ENCODE peak calls at places on chromosomes 4 and X, in eight cellular contexts. J is OCI-LY7, Q is HepG2, G is cardiac muscle cell, V is upper lobe of left lung, E is SK-N-SH, F is tibial nerve, T is keratinocyte. W is an unnamed sample.

GRCh38 chr4:80150387-80151173 is 46.7 kb upstream of the PRDM8 start:
- DNase-seq in J (no peak), T (no peak), Q (no peak), V (no peak), E (no peak), G (no peak), F (no peak), W (no peak)

GRCh38 chr4:93646225-93646930 is 182.2 kb upstream of the ATOH1 start:
- DNase-seq in Q (no peak), J (no peak), T (no peak), G (no peak), V (no peak), E (no peak), F (no peak), W (no peak)

GRCh38 chr4:84503495-84504437 is 4.7 kb upstream of the NKX6-1 start:
- DNase-seq in E (peak), V (no peak), T (no peak), Q (peak), G (peak), J (peak), F (peak), W (no peak)

GRCh38 chr4:159498371-159499115 is 395.7 kb downstream of the RAPGEF2 start:
- DNase-seq in E (no peak), V (no peak), J (no peak), T (no peak), Q (peak), G (no peak), F (no peak), W (no peak)

GRCh38 chrX:50827996-50828395 is 14.0 kb upstream of the SHROOM4 start:
- DNase-seq in F (no peak), J (no peak), V (no peak), T (peak), Q (no peak), G (no peak), E (no peak), W (no peak)

GRCh38 chr4:13705521-13706035 is 78.1 kb upstream of the BOD1L1 start:
- DNase-seq in Q (no peak), J (no peak), G (peak), V (peak), E (peak), F (no peak), T (no peak), W (no peak)

GRCh38 chr4:143721317-143721716 is 20.8 kb upstream of the FREM3 start:
- DNase-seq in E (no peak), G (no peak), V (no peak), T (no peak), Q (no peak), F (no peak), J (no peak), W (no peak)

GRCh38 chr4:147407261-147408045 is 73.4 kb upstream of the EDNRA start:
- DNase-seq in F (no peak), E (no peak), V (no peak), T (no peak), G (no peak), Q (no peak), J (no peak), W (no peak)

GRCh38 chr4:122914292-122914904 is 8.0 kb downstream of the NUDT6 start:
- DNase-seq in V (no peak), G (no peak), T (peak), E (peak), Q (peak), J (peak), F (no peak), W (no peak)

GRCh38 chr4:114807759-114808404 is 209.3 kb downstream of the UGT8 start:
- DNase-seq in F (no peak), J (peak), V (peak), Q (peak), G (peak), T (no peak), E (peak), W (no peak)

GRCh38 chr4:98929341-98930267 is 671 bp upstream of the EIF4E start:
- DNase-seq in F (peak), J (peak), E (peak), T (peak), V (peak), Q (peak), G (no peak), W (peak)

GRCh38 chr4:141807073-141807472 is 170.7 kb downstream of the IL15 start:
- DNase-seq in V (no peak), E (no peak), Q (no peak), T (no peak), F (no peak), J (no peak), G (no peak), W (no peak)

GRCh38 chr4:150573534-150573933 is 8.4 kb upstream of the MAB21L2 start:
- DNase-seq in J (no peak), V (no peak), T (no peak), G (no peak), Q (no peak), F (no peak), E (no peak), W (no peak)

DNA sequence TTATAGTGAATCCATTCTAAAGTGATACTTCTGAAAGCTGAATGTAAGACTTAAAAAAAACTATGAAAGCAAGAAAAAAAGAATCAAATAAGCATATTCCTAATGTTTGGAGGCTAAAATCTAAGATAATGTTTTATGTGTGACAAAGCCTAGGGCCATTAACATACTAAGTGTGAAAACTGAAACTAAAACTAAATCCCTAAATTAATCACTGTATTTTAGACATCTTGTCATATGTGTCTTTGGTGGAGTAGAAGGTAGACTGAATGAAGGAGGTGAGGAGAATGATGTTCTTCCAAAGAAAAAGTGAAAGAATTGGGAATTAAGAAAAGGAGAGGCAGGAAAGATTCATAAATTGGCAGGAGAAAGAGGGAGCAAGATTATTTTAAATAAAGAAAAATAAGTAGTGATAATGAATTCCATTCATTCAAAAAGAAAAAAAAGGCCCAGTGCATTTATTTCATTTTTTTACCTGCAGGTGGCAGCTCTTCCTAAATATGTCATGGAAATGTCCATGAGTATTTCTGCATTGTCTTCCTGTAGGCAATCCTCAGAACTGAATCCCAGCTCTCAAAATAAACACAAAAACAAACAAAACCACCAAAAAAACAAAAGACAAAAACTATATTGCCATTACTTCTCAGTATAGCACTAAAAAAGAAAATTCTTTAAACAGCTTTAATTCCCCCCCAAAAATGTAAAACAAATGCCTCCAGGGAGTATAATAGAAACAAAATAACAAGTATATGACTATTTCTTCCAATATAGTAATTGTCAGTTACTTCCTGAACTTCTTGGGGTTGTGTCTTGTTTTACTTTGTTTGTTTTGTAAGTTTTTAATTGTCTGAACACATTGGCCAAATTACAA is 17.0 kb upstream of the AP1AR start:
- DNase-seq in T (no peak), V (no peak), F (no peak), J (peak), E (peak), Q (peak), G (peak), W (no peak)
- TF ChIP-seq CTCF in T (no peak), V (peak), F (peak), J (peak), E (peak), Q (peak), G (peak), W (no peak)

DNA sequence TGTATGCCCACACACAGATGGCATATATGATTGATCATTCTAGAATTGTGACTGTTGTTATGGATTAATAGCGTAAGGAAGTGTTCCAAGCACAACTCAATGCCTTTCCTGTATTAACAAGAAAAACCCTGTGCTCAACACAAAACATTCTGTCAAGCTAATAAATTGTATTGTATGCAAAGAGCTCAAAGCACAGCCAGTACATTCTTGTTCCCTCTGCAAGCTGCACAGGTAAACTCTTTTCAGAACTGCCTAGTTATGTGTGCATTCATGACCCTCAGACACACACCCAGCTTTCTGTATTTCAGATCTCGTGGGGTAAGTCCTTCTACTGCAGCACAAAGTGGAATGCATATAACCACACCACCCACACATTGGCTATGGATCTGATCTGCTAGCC is 34.3 kb upstream of the BANK1 start:
- DNase-seq in T (no peak), J (no peak), V (no peak), G (no peak), Q (no peak), E (no peak), F (no peak), W (no peak)
- H3K27ac ChIP-seq in T (no peak), J (no peak), V (no peak), G (no peak), Q (no peak), E (no peak), F (no peak), W (no peak)

DNA sequence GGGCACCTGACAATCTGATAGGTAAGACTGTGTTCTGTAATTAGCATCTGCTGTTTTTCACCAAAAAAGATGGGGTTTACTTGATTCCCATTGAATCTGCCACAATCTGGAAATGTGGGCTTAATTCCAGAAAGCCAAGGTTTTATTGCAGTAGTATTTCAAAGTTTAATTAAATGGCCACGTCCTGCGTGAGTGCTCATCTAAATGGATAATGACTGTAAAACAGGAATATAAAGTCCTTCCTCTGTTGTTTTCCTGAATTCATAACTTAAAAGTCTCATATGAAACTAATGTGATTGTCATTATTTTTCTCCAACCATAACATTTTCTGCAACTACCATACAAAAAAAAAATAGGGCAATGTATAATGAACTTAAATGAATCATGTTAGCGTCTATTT is 2.4 kb downstream of the PGM2 start:
- DNase-seq in Q (no peak), T (no peak), V (no peak), J (no peak), G (no peak), F (no peak), E (no peak), W (no peak)
- H3K4me3 ChIP-seq in Q (no peak), T (no peak), V (no peak), J (peak), G (no peak), F (no peak), E (no peak), W (no peak)

GRCh38 chr4:17336524-17336941 is 175.4 kb downstream of the QDPR start:
- DNase-seq in F (no peak), G (no peak), T (no peak), E (no peak), Q (peak), J (peak), V (no peak), W (no peak)

GRCh38 chr4:17336069-17336468 is 175.8 kb downstream of the QDPR start:
- DNase-seq in Q (no peak), E (no peak), V (no peak), G (no peak), J (no peak), F (no peak), T (no peak), W (no peak)

GRCh38 chr4:17335371-17335770 is 176.5 kb downstream of the QDPR start:
- DNase-seq in J (no peak), G (no peak), E (no peak), V (no peak), F (no peak), T (no peak), Q (no peak), W (no peak)

GRCh38 chr4:17336986-17337385 is 174.9 kb downstream of the QDPR start:
- DNase-seq in J (no peak), Q (no peak), V (no peak), F (no peak), T (no peak), E (no peak), G (no peak), W (no peak)

DNA sequence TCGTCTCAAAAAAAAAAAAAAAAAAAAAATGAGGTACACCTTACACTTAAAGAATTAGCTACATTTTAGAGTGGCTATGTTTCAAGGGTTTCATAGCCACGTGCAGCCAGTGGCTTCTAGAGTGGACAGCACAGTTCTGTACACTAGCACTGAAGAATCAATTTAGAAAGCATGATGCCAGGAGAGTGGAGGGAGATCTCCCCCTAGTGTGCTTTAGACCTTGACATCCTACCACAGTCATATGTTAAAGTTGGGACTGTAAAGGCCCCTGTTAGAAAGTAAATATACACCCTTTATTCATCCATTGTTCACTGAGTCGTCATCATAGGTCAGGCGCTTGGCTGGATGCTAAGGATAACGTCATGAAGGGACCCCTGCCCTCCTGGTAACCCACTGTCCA is 179.4 kb downstream of the QDPR start:
- DNase-seq in J (no peak), E (no peak), Q (no peak), V (no peak), F (no peak), G (no peak), T (no peak), W (no peak)
- TF ChIP-seq CTCF in J (peak), E (no peak), Q (no peak), V (no peak), F (no peak), G (no peak), T (no peak), W (no peak)

DNA sequence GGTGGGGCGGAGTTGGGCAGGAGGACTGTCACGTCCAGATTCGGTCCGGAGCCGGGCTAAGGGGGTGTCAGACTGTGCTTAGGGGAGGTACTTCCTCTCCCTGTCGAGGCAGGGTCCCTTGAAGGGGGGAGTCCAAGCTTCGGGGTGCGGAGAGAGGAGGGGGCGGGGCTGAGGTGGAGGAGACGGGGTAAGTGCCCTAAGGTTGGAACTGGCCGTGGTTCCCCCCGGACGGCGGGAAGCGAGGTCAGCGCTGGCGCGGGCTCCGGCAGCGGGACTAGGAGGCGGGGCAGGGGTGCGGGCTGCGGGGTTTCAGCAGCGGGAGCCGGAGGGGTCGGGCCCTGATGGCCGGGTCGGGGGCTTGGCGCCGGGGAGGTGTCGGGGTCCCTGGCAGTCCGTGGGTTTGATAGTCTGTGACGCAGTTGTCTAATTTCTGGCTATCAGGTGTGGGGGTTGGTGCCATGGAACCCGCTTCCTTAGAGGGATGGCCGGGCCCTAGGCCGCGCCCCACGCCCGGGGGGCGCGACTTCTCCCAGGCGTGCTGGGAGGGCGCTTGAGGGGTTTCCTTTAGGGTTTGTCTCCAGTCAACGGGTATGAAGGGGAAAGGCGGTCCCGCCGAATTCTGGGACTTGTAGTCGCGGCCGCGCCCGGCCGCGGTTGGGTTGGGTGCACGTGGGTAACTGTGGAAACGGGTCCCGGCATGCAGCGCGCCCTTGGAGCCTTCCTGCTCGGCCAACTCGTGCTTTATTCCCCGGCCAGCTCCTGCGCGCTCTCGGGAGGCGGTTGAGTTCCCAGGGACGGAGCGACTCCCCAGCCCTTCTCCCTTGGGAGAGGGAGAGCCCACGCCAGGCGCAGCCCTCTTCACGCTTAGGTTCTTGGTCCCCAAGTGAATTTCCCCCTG is 1.5 kb downstream of the DCUN1D4 start:
- DNase-seq in E (peak), Q (peak), J (peak), F (peak), V (peak), G (peak), T (peak), W (peak)
- H3K27ac ChIP-seq in E (peak), Q (peak), J (no peak), F (peak), V (peak), G (peak), T (peak), W (peak)

GRCh38 chrX:40086569-40087335 is 11.0 kb downstream of the BCOR start:
- DNase-seq in J (no peak), F (no peak), T (no peak), V (no peak), E (no peak), G (no peak), Q (no peak), W (no peak)

GRCh38 chrX:40084471-40084870 is 13.3 kb downstream of the BCOR start:
- DNase-seq in F (no peak), E (no peak), V (no peak), G (no peak), J (no peak), Q (no peak), T (no peak), W (no peak)

GRCh38 chrX:40085714-40086113 is 12.0 kb downstream of the BCOR start:
- DNase-seq in F (no peak), E (no peak), J (no peak), V (no peak), G (no peak), T (no peak), Q (no peak), W (no peak)

GRCh38 chrX:40083979-40084359 is 13.8 kb downstream of the BCOR start:
- DNase-seq in V (no peak), E (no peak), Q (no peak), G (no peak), F (no peak), J (no peak), T (no peak), W (no peak)

DNA sequence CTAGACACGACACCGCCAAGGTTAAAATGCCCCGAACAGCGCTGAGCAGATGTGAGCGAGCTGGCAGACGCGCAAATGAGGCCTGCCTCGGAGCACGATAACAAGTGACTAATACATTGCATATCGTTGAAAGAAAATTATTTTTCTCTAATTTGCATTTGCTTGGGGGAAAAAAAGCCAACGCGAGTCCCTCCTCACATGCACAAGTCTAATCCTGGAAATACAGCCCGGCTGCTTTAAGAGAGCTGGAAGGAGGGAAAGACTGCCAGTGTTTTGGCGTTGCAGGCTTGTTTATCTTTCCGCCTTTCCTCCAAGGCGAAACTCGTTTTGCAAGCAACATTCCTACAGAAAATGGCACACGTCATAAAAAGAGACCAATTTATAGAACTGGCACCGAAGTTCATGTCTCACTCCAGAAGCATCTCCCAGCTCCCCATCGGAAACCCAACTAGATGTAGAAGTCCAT is 12.6 kb downstream of the BCOR start:
- DNase-seq in J (no peak), V (no peak), T (no peak), E (no peak), F (no peak), G (no peak), Q (no peak), W (no peak)
- H3K4me3 ChIP-seq in J (no peak), V (no peak), T (peak), E (no peak), F (no peak), G (no peak), Q (no peak), W (peak)

GRCh38 chrX:3585719-3586118 is 127.7 kb downstream of the PRKX start:
- DNase-seq in Q (no peak), F (no peak), T (no peak), E (no peak), J (no peak), G (no peak), V (no peak), W (no peak)
- TF ChIP-seq CTCF in Q (no peak), F (no peak), T (no peak), E (no peak), J (no peak), G (no peak), V (no peak), W (no peak)

GRCh38 chr4:15001825-15002658 is at the start of gene CPEB2:
- DNase-seq in F (peak), G (peak), T (no peak), V (peak), Q (peak), E (peak), J (peak), W (peak)
- H3K27ac ChIP-seq in F (peak), G (peak), T (peak), V (peak), Q (peak), E (peak), J (peak), W (peak)

GRCh38 chrX:32150141-32150540 is 1061.2 kb downstream of the DMD start:
- DNase-seq in V (no peak), T (no peak), E (no peak), Q (no peak), G (no peak), J (no peak), F (no peak), W (no peak)
- H3K4me3 ChIP-seq in V (no peak), T (no peak), E (no peak), Q (no peak), G (no peak), J (no peak), F (no peak), W (no peak)

W was measured in coronary artery.